ENCODE peak calls at places on chromosomes 12 and 14, in five cellular contexts. Z is heart left ventricle, R is K562, E is body of pancreas, D is HepG2. F is an unnamed sample. For H3K4me1, the result is how much of the 10 kb centered on the place peaks cover.

GRCh38 chr12:63985456-63985855 is 141.0 kb downstream of the SRGAP1 start:
- ATAC-seq in Z (no peak), R (no peak), E (no peak), D (no peak), F (no peak)

GRCh38 chr12:42255875-42256261 is 17.8 kb upstream of the YAF2 start:
- ATAC-seq in Z (no peak), R (peak), E (no peak), D (no peak), F (no peak)

GRCh38 chr12:119682635-119683340 is 14.9 kb downstream of the PRKAB1 start:
- ATAC-seq in Z (peak), R (no peak), E (no peak), D (no peak), F (no peak)

GRCh38 chr12:98823012-98823411 is 177.9 kb downstream of the APAF1 start:
- ATAC-seq in Z (peak), R (no peak), E (no peak), D (peak), F (no peak)

GRCh38 chr12:89476889-89477288 is 47.7 kb downstream of the GALNT4 start:
- ATAC-seq in Z (no peak), R (no peak), E (no peak), D (no peak), F (no peak)

GRCh38 chr14:36238666-36239363 is 62.3 kb upstream of the PTCSC3 start:
- ATAC-seq in Z (no peak), R (peak), E (no peak), D (peak), F (no peak)

GRCh38 chr12:31590730-31591307 is at the start of gene DENND5B:
- ATAC-seq in Z (peak), R (peak), E (peak), D (peak), F (peak)

GRCh38 chr12:130339946-130340345 is 2.3 kb downstream of the PIWIL1 start:
- ATAC-seq in Z (peak), R (no peak), E (no peak), D (no peak), F (no peak)

GRCh38 chr14:48665077-48665784 is 920.9 kb downstream of the RPS29 start:
- ATAC-seq in Z (no peak), R (no peak), E (no peak), D (no peak), F (no peak)

GRCh38 chr12:113678222-113678621 is 206.6 kb upstream of the LHX5 start:
- ATAC-seq in Z (no peak), R (peak), E (no peak), D (no peak), F (no peak)

GRCh38 chr12:13504736-13505135 is 308.2 kb downstream of the EMP1 start:
- ATAC-seq in Z (no peak), R (no peak), E (no peak), D (no peak), F (no peak)

GRCh38 chr12:52667509-52667908 is 12.7 kb downstream of the KRT1 start:
- ATAC-seq in Z (no peak), R (peak), E (no peak), D (no peak), F (no peak)

GRCh38 chr14:74275265-74275841 is 27.4 kb downstream of the ABCD4 start:
- ATAC-seq in Z (peak), R (peak), E (no peak), D (peak), F (no peak)

GRCh38 chr14:42141328-42141727 is 534.7 kb downstream of the LRFN5 start:
- ATAC-seq in Z (no peak), R (no peak), E (no peak), D (no peak), F (no peak)

GRCh38 chr14:59309291-59309900 is 120.9 kb downstream of the DAAM1 start:
- ATAC-seq in Z (no peak), R (no peak), E (no peak), D (no peak), F (no peak)

GRCh38 chr14:103884854-103885253 is 37.5 kb upstream of the PPP1R13B start:
- ATAC-seq in Z (no peak), R (no peak), E (no peak), D (no peak), F (no peak)

GRCh38 chr14:65334765-65335411 is 77.6 kb upstream of the FUT8 start:
- ATAC-seq in Z (no peak), R (no peak), E (no peak), D (no peak), F (no peak)

GRCh38 chr12:54160050-54160449 is 28.7 kb downstream of the SMUG1 start:
- ATAC-seq in Z (no peak), R (no peak), E (no peak), D (no peak), F (peak)

DNA sequence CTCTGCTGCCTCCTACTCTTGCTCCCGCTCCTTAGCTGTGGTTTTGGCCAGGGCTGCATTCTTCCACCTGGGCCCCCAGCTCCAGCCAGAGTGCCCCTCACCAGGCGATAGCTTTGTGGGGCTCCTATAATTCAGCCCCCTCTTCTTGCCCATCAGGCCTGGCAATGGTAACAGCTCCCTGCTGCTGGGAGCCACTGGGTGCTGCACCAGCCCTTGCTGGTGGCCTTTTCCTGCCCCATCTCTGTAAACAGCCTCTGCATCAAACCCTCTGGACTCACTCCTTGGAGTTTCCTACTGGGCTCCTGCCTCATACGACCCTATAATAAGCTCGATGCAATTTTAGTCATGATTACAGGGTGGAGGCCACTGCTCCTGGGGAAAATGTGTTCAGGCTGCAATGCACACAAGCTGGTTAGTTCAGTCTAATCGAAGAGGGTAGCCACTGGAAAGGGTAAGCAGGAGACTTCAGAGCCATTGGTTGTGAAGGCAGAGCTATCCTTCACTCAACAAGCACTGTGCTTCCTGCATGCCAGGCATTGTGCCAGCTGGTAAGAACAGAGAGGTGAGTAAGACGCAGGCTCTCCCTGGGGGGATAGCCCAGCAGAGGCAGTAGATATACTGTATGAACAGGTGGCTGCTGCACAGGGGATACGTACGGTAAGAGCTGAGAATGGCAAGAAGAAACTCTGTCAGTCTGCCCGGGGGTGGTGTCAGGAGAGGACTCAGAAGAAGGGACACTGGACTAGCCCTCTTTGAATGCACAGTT is 24.7 kb downstream of the CLMN start:
- ATAC-seq in Z (no peak), R (no peak), E (no peak), D (peak), F (no peak)
- H3K4me1 ChIP-seq in Z (under half), R (under half), E (half or more), D (half or more), F (under half)

GRCh38 chr12:33440477-33440876 is 858 bp upstream of the SYT10 start:
- ATAC-seq in Z (no peak), R (no peak), E (no peak), D (no peak), F (no peak)
- H3K4me3 ChIP-seq in Z (no peak), R (peak), E (no peak), D (no peak), F (no peak)

DNA sequence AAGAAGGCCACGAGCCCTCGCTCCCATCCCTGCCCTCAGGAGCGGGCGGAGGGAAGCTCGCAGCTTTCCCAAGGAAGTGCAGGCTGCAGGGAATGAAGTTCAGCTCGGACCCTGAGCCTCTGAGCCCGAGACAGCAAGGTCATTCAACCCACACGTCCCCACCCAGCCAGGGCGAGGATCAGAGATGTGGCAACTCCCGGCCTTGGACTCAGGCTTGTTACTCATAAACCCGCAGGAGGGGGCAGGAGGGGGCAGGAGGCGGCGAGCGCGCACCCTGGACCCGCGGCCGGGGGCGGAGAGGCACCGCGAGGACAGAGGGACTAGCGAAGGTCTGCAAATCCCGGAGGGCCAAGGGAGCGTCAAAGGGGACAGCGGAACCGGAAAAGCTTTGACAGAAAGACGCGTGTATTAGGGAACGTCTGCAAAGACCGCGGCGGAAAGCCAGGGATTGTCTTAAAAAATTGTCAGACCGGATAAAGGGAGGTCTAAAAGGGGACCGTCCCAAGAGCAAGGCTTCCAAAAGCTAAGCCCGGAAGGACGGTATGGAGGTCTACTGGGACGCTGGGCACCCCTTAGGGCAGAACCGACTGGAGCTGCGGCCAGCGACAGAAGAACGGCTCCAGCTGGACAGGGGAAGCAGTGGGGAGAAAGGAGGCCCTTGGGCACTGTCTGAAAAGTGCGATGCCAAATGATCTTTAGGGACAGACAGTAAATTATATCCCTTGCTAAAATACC is 609 bp upstream of the DCAF11 start:
- ATAC-seq in Z (peak), R (peak), E (peak), D (peak), F (peak)
- TF ChIP-seq POLR2A in Z (no peak), R (peak), E (peak), D (no peak), F (peak)

GRCh38 chr12:48777501-48778400 is 11.1 kb downstream of the ADCY6 start:
- ATAC-seq in Z (peak), R (no peak), E (no peak), D (no peak), F (no peak)

GRCh38 chr12:48779869-48780268 is 9.0 kb downstream of the ADCY6 start:
- ATAC-seq in Z (peak), R (no peak), E (peak), D (no peak), F (peak)

GRCh38 chr12:48782457-48783395 is 6.2 kb downstream of the ADCY6 start:
- ATAC-seq in Z (no peak), R (no peak), E (no peak), D (no peak), F (no peak)

GRCh38 chr12:48781750-48782456 is 7.0 kb downstream of the ADCY6 start:
- ATAC-seq in Z (no peak), R (peak), E (no peak), D (peak), F (no peak)

GRCh38 chr12:48780381-48781025 is 8.4 kb downstream of the ADCY6 start:
- ATAC-seq in Z (peak), R (no peak), E (no peak), D (no peak), F (no peak)
- H3K4me1 ChIP-seq in Z (under half), R (under half), E (under half), D (under half), F (under half)

GRCh38 chr12:7009512-7009911 is 8.8 kb downstream of the LPCAT3 start:
- ATAC-seq in Z (no peak), R (no peak), E (no peak), D (no peak), F (no peak)

GRCh38 chr12:7015555-7016370 is 2.5 kb downstream of the LPCAT3 start:
- ATAC-seq in Z (no peak), R (no peak), E (no peak), D (no peak), F (no peak)

GRCh38 chr12:7008864-7009263 is 9.4 kb downstream of the LPCAT3 start:
- ATAC-seq in Z (no peak), R (no peak), E (no peak), D (no peak), F (no peak)

GRCh38 chr12:7013101-7013500 is 5.2 kb downstream of the LPCAT3 start:
- ATAC-seq in Z (no peak), R (no peak), E (no peak), D (no peak), F (no peak)

GRCh38 chr12:7012024-7012607 is 6.2 kb downstream of the LPCAT3 start:
- ATAC-seq in Z (peak), R (peak), E (no peak), D (no peak), F (no peak)
- H3K4me3 ChIP-seq in Z (no peak), R (no peak), E (no peak), D (no peak), F (no peak)